ENCODE peak calls at places on chromosomes 2 and 18, in ten cellular contexts. I is cardiac septum; A is Right ventricle myocardium superior; J is NCI-H2029 treated with DMSO at 0.1 percent for 48 hours; X is COR-L47; S is lung; F is GM23338; N is NCI-H774; T is stimulated activated CD4-positive, alpha-beta T cell treated with anti-CD3 and anti-CD28 coated beads, Interleukin-1b, Interleukin-23, amount 100 ng/mL, for 24 hours; M is lower leg skin. O is an unnamed sample.

GRCh38 chr2:180728928-180729559 is 251.4 kb upstream of the UBE2E3 start:
- DNase-seq in X (no peak), N (no peak), F (no peak), A (no peak), S (no peak), T (no peak), I (no peak), J (no peak), M (no peak), O (no peak)

GRCh38 chr2:106581755-106582430 is 94.7 kb downstream of the CD8B2 start:
- DNase-seq in N (peak; percentile 17), S (no peak), X (peak; percentile 57), I (no peak), M (no peak), A (peak; percentile 65), T (peak; percentile 21), J (no peak), F (peak; percentile 55), O (no peak)

GRCh38 chr18:35137632-35138031 is 96.4 kb downstream of the MAPRE2 start:
- DNase-seq in X (no peak), J (no peak), I (no peak), A (no peak), S (no peak), N (no peak), M (no peak), T (no peak), F (no peak), O (no peak)

GRCh38 chr18:22103664-22104031 is 65.7 kb upstream of the GATA6 start:
- DNase-seq in N (no peak), F (no peak), J (no peak), T (no peak), X (no peak), I (no peak), A (no peak), S (no peak), M (no peak), O (no peak)

GRCh38 chr2:29606105-29606871 is 315.1 kb downstream of the ALK start:
- DNase-seq in F (no peak), A (no peak), I (no peak), M (no peak), T (no peak), S (no peak), N (no peak), J (no peak), X (no peak), O (no peak)

GRCh38 chr2:64617631-64618151 is 36.0 kb downstream of the SERTAD2 start:
- DNase-seq in X (no peak), F (no peak), T (no peak), A (no peak), N (no peak), J (no peak), M (no peak), I (no peak), S (no peak), O (no peak)

GRCh38 chr2:196249860-196250259 is 78.5 kb upstream of the STK17B start:
- DNase-seq in T (no peak), I (no peak), N (no peak), M (no peak), X (no peak), S (peak; percentile 56), A (no peak), J (no peak), F (no peak), O (no peak)

GRCh38 chr18:43007365-43007764 is 108.1 kb downstream of the RIT2 start:
- DNase-seq in S (no peak), J (no peak), I (no peak), X (no peak), M (no peak), N (no peak), A (no peak), T (no peak), F (no peak), O (no peak)

GRCh38 chr2:168997113-168997512 is 34.0 kb downstream of the ABCB11 start:
- DNase-seq in T (no peak), I (no peak), A (no peak), J (no peak), X (no peak), S (no peak), N (no peak), F (no peak), M (no peak), O (no peak)

GRCh38 chr2:26887142-26887541 is 39.2 kb downstream of the DPYSL5 start:
- DNase-seq in X (no peak), A (peak; percentile 54), S (no peak), F (no peak), J (no peak), T (no peak), I (no peak), M (no peak), N (no peak), O (no peak)